ENCODE peak calls at places on chromosomes 16 and 17, in five cellular contexts. U is mesenchymal stem cell, G is epithelial cell of esophagus, H is thoracic aorta, C is astrocyte of the cerebellum. B is an unnamed sample.

GRCh38 chr17:1908699-1909309 is 79.0 kb downstream of the RPA1 start:
- DNase-seq in U (peak; percentile 77), G (peak; percentile 78), H (peak; percentile 7), C (peak; percentile 55), B (peak; percentile 63)

GRCh38 chr17:66165537-66166123 is 26.3 kb downstream of the CEP112 start:
- DNase-seq in U (peak; percentile 72), G (peak; percentile 62), H (no peak), C (peak; percentile 52), B (peak; percentile 55)

GRCh38 chr17:45705123-45706009 is 78.8 kb upstream of the CRHR1 start:
- DNase-seq in U (no peak), G (peak; percentile 96), H (no peak), C (no peak), B (peak; percentile 99)

GRCh38 chr17:16283705-16284104 is 66.7 kb downstream of the PIGL start:
- DNase-seq in U (peak; percentile 78), G (peak; percentile 48), H (no peak), C (no peak), B (peak; percentile 59)

GRCh38 chr17:48261297-48261880 is 153.8 kb downstream of the SNX11 start:
- DNase-seq in U (peak; percentile 65), G (peak; percentile 33), H (no peak), C (no peak), B (no peak)

GRCh38 chr17:31596382-31597323 is 205.2 kb downstream of the RAB11FIP4 start:
- DNase-seq in U (peak; percentile 98), G (peak; percentile 97), H (peak; percentile 85), C (peak; percentile 82), B (peak; percentile 95)

GRCh38 chr16:51762081-51762995 is 611.3 kb upstream of the SALL1 start:
- DNase-seq in U (peak; percentile 82), G (peak; percentile 75), H (no peak), C (peak; percentile 46), B (peak; percentile 43)

GRCh38 chr16:66898207-66898606 is 17.9 kb downstream of the PDP2 start:
- DNase-seq in U (peak; percentile 62), G (peak; percentile 92), H (peak; percentile 60), C (no peak), B (peak; percentile 49)

GRCh38 chr16:49305406-49305805 is 23.8 kb upstream of the CBLN1 start:
- DNase-seq in U (no peak), G (no peak), H (no peak), C (no peak), B (no peak)

GRCh38 chr17:37089998-37090397 is 141.2 kb downstream of the AATF start:
- DNase-seq in U (peak; percentile 50), G (no peak), H (no peak), C (no peak), B (no peak)

GRCh38 chr16:89700649-89701424 is 668 bp downstream of the SPATA2L start:
- DNase-seq in U (peak; percentile 65), G (peak; percentile 85), H (no peak), C (no peak), B (peak; percentile 53)

GRCh38 chr17:354651-355556 is 2.3 kb upstream of the RPH3AL start:
- DNase-seq in U (no peak), G (no peak), H (no peak), C (no peak), B (peak; percentile 21)

GRCh38 chr16:30941600-30942420 is 7.1 kb upstream of the ORAI3 start:
- DNase-seq in U (peak; percentile 79), G (peak; percentile 78), H (no peak), C (no peak), B (peak; percentile 72)

GRCh38 chr17:20141201-20141999 is 132.2 kb downstream of the SPECC1 start:
- DNase-seq in U (peak; percentile 34), G (peak; percentile 37), H (no peak), C (no peak), B (no peak)

GRCh38 chr17:45784583-45785372 is 658 bp downstream of the CRHR1 start:
- DNase-seq in U (peak; percentile 25), G (peak; percentile 29), H (no peak), C (no peak), B (no peak)

GRCh38 chr17:78374631-78375274 is 3.7 kb upstream of the PGS1 start:
- DNase-seq in U (peak; percentile 90), G (peak; percentile 79), H (no peak), C (peak; percentile 65), B (peak; percentile 72)

GRCh38 chr16:11801481-11802021 is 4.5 kb upstream of the ZC3H7A start:
- DNase-seq in U (peak; percentile 65), G (no peak), H (no peak), C (no peak), B (peak; percentile 62)

GRCh38 chr17:48597492-48597774 is 3.9 kb upstream of the HOXB5 start:
- DNase-seq in U (no peak), G (no peak), H (no peak), C (no peak), B (no peak)

GRCh38 chr16:89366561-89367537 is 123.5 kb downstream of the ANKRD11 start:
- DNase-seq in U (no peak), G (peak; percentile 91), H (no peak), C (no peak), B (peak; percentile 87)

GRCh38 chr17:78466786-78467715 is 88.6 kb downstream of the PGS1 start:
- DNase-seq in U (no peak), G (no peak), H (no peak), C (no peak), B (no peak)

GRCh38 chr17:71828182-71828596 is 292.6 kb upstream of the SOX9 start:
- DNase-seq in U (no peak), G (no peak), H (no peak), C (peak; percentile 99), B (no peak)

GRCh38 chr16:525520-526180 is 1.9 kb upstream of the CAPN15 start:
- DNase-seq in U (peak; percentile 95), G (peak; percentile 95), H (no peak), C (peak; percentile 54), B (peak; percentile 94)

GRCh38 chr16:19886061-19886792 is 1.6 kb upstream of the GPRC5B start:
- DNase-seq in U (peak; percentile 74), G (peak; percentile 73), H (peak; percentile 46), C (peak; percentile 52), B (peak; percentile 52)

GRCh38 chr17:74444406-74444805 is 12.5 kb downstream of the GPRC5C start:
- DNase-seq in U (no peak), G (no peak), H (no peak), C (no peak), B (no peak)

GRCh38 chr17:63029520-63029919 is 63.5 kb downstream of the TANC2 start:
- DNase-seq in U (peak; percentile 11), G (peak; percentile 52), H (no peak), C (no peak), B (peak; percentile 62)

GRCh38 chr17:77319211-77320031 is 178.7 kb downstream of the SEC14L1 start:
- DNase-seq in U (peak; percentile 98), G (peak; percentile 88), H (peak; percentile 72), C (no peak), B (peak; percentile 74)

GRCh38 chr17:79831367-79832210 is 7.7 kb downstream of the CBX4 start:
- DNase-seq in U (peak; percentile 60), G (no peak), H (no peak), C (no peak), B (no peak)

GRCh38 chr17:35372846-35373531 is 432 bp downstream of the SLFN11 start:
- DNase-seq in U (no peak), G (peak; percentile 10), H (no peak), C (no peak), B (no peak)

DNA sequence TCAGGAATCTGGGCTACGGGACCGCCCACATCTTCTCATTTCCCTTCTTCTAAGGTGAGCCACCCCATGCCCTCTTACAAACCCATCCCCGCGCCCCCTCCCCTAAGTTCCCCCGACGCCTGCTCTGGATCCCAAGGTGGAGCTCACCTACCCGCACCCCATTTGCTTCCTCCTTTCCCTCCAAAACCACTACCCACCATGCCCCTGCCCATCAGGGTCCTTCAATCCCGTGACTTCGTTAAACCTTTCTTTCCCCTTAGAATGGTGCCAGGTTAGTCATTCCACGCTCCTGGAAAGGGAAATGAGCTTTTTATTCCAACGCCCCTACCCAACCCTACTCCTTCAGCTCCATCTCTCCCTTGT is 338 bp upstream of the MTMR4 start:
- DNase-seq in U (no peak), G (no peak), H (no peak), C (no peak), B (no peak)
- H3K4me3 ChIP-seq in U (peak overlapping the region; percentile 85), G (peak overlapping the region; percentile 85), H (peak overlapping the region; percentile 84), C (peak overlapping the region; percentile 75), B (peak overlapping the region; percentile 71)

GRCh38 chr16:57668630-57669475 is 747 bp downstream of the ADGRG3 start:
- DNase-seq in U (no peak), G (no peak), H (no peak), C (no peak), B (no peak)
- H3K4me3 ChIP-seq in U (no peak overlapping the region), G (no peak overlapping the region), H (no peak overlapping the region), C (no peak overlapping the region), B (no peak overlapping the region)

DNA sequence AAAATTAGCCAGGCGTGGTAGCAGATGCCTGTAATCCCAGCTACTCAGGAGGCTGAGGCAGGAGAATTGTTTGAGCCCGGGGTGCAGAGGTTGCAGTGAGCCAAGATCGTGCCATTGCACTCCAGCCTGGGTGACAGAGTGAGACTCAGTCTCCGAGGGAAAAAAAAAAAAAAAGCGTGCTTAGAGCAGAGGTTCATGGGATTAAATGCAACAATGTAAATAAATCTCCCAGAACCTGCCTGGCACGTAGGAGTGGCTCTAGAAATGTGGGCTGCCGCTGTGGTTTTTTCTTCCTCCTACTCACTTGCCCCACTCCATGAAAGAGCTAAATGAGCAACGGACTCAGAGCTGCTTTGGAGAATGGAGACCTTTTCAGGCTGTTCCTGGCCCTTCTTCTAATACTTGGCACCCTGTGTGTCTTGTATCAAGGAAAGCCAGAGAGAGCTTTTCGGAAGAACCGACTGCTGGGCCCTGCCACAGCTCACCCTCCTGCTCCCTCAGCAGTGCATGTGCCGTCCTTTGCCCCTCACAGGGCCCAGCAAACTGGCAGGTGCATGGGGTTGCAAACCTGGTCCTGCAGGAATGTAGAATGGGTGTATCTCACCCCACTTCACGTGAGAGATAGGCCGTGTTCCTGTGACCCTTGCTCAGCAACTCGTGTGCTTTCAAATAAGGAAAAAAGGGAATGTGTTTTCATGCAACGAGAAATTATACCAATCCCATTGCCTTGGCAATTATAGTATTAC is 52.0 kb downstream of the LDHD start:
- DNase-seq in U (no peak), G (peak; percentile 81), H (no peak), C (no peak), B (peak; percentile 86)
- H3K4me3 ChIP-seq in U (no peak overlapping the region), G (no peak overlapping the region), H (no peak overlapping the region), C (no peak overlapping the region), B (peak overlapping the region; percentile 2)

GRCh38 chr16:85083051-85083639 is 29.1 kb downstream of the CIBAR2 start:
- DNase-seq in U (no peak), G (no peak), H (no peak), C (no peak), B (no peak)
- H3K4me3 ChIP-seq in U (no peak overlapping the region), G (no peak overlapping the region), H (no peak overlapping the region), C (no peak overlapping the region), B (no peak overlapping the region)

DNA sequence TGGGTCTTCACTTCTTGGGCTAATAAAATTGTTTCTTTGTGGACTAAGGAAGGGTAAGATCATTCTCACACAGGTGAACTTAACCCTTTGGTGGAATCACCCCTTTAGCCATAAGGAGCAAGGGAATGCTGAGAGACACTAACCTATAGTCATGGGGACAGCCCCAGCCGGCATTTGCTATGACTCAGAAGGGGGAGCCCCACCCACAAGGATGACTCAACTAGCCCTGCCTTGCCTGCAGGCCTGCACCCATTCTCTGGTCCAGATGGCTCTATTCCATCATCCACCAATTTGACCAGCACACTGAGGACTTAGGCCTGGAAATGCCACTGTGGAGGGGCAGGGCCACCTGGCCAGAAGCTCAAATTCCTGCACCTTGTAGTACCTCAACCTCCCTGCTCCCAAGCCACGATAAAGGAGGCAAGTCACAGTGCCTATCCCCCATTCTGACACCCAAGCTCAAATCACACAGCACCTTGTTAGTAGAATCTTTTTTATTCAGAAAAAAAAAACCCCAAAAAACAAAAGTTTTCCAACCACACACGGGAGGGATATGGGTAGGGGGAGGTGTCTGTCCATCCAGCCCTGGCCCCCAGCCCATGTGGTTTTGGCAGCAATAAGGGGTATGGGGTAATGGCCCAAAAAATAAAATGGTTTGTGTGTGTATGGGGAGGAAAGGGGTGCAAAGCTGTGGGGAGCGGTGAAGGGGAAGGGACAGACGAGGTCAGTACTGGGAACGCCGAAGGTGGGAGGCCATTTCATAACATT is 3.0 kb downstream of the PFN1 start:
- DNase-seq in U (peak; percentile 93), G (peak; percentile 95), H (no peak), C (peak; percentile 62), B (peak; percentile 92)
- H3K4me3 ChIP-seq in U (peak overlapping the region; percentile 95), G (peak overlapping the region; percentile 9), H (peak overlapping the region; percentile 76), C (peak overlapping the region; percentile 97), B (no peak overlapping the region)

B was measured in bronchial epithelial cell.